ENCODE peak calls at places on chromosomes 1 and 21, in ten cellular contexts. One of them, this sample, is unnamed.

GRCh38 chr1:3022976-3023375 is 1.7 kb downstream of the ACTRT2 start:
- DNase-seq in fibroblast of mammary gland: no peak
- DNase-seq in HCT116: no peak
- DNase-seq in upper lobe of right lung: peak
- DNase-seq in epithelial cell of proximal tubule: no peak
- DNase-seq in thoracic aorta: no peak
- DNase-seq in right lobe of liver: no peak
- DNase-seq in pancreas: no peak
- DNase-seq in fibroblast of pulmonary artery: no peak
- DNase-seq in tibial nerve: no peak
- DNase-seq in this sample: no peak

GRCh38 chr1:71157151-71157550 is 76.3 kb upstream of the ZRANB2 start:
- DNase-seq in fibroblast of mammary gland: peak
- DNase-seq in epithelial cell of proximal tubule: no peak
- DNase-seq in pancreas: no peak
- DNase-seq in tibial nerve: no peak
- DNase-seq in right lobe of liver: no peak
- DNase-seq in thoracic aorta: no peak
- DNase-seq in upper lobe of right lung: no peak
- DNase-seq in HCT116: no peak
- DNase-seq in fibroblast of pulmonary artery: no peak
- DNase-seq in this sample: no peak

GRCh38 chr1:213375002-213375401 is 324.0 kb downstream of the RPS6KC1 start:
- DNase-seq in thoracic aorta: no peak
- DNase-seq in pancreas: no peak
- DNase-seq in fibroblast of mammary gland: no peak
- DNase-seq in upper lobe of right lung: no peak
- DNase-seq in HCT116: no peak
- DNase-seq in tibial nerve: no peak
- DNase-seq in right lobe of liver: no peak
- DNase-seq in epithelial cell of proximal tubule: no peak
- DNase-seq in fibroblast of pulmonary artery: no peak
- DNase-seq in this sample: no peak

GRCh38 chr21:46096596-46096981 is 1.3 kb upstream of the COL6A2 start:
- DNase-seq in tibial nerve: no peak
- DNase-seq in upper lobe of right lung: no peak
- DNase-seq in fibroblast of pulmonary artery: no peak
- DNase-seq in HCT116: no peak
- DNase-seq in fibroblast of mammary gland: no peak
- DNase-seq in thoracic aorta: no peak
- DNase-seq in epithelial cell of proximal tubule: no peak
- DNase-seq in right lobe of liver: no peak
- DNase-seq in pancreas: peak
- DNase-seq in this sample: no peak

GRCh38 chr1:20430355-20431290 is 55.4 kb downstream of the CAMK2N1 start:
- DNase-seq in tibial nerve: no peak
- DNase-seq in fibroblast of mammary gland: peak
- DNase-seq in epithelial cell of proximal tubule: no peak
- DNase-seq in thoracic aorta: no peak
- DNase-seq in upper lobe of right lung: no peak
- DNase-seq in fibroblast of pulmonary artery: peak
- DNase-seq in HCT116: no peak
- DNase-seq in pancreas: peak
- DNase-seq in right lobe of liver: no peak
- DNase-seq in this sample: no peak

GRCh38 chr1:9784508-9785133 is 39.1 kb downstream of the CLSTN1 start:
- DNase-seq in epithelial cell of proximal tubule: no peak
- DNase-seq in thoracic aorta: no peak
- DNase-seq in tibial nerve: no peak
- DNase-seq in HCT116: peak
- DNase-seq in fibroblast of pulmonary artery: peak
- DNase-seq in fibroblast of mammary gland: peak
- DNase-seq in upper lobe of right lung: no peak
- DNase-seq in pancreas: no peak
- DNase-seq in right lobe of liver: no peak
- DNase-seq in this sample: peak

GRCh38 chr1:30106125-30106524 is 617.3 kb downstream of the MATN1 start:
- DNase-seq in upper lobe of right lung: no peak
- DNase-seq in epithelial cell of proximal tubule: no peak
- DNase-seq in fibroblast of mammary gland: peak
- DNase-seq in thoracic aorta: no peak
- DNase-seq in HCT116: no peak
- DNase-seq in pancreas: peak
- DNase-seq in tibial nerve: no peak
- DNase-seq in right lobe of liver: no peak
- DNase-seq in fibroblast of pulmonary artery: peak
- DNase-seq in this sample: no peak

GRCh38 chr1:213103377-213104306 is 52.6 kb downstream of the RPS6KC1 start:
- DNase-seq in fibroblast of pulmonary artery: no peak
- DNase-seq in upper lobe of right lung: no peak
- DNase-seq in tibial nerve: no peak
- DNase-seq in HCT116: no peak
- DNase-seq in right lobe of liver: no peak
- DNase-seq in fibroblast of mammary gland: no peak
- DNase-seq in thoracic aorta: no peak
- DNase-seq in pancreas: no peak
- DNase-seq in epithelial cell of proximal tubule: no peak
- DNase-seq in this sample: no peak

GRCh38 chr1:81517987-81518386 is 282.7 kb upstream of the ADGRL2 start:
- DNase-seq in epithelial cell of proximal tubule: no peak
- DNase-seq in pancreas: no peak
- DNase-seq in tibial nerve: no peak
- DNase-seq in HCT116: no peak
- DNase-seq in fibroblast of mammary gland: no peak
- DNase-seq in thoracic aorta: no peak
- DNase-seq in fibroblast of pulmonary artery: no peak
- DNase-seq in upper lobe of right lung: no peak
- DNase-seq in right lobe of liver: no peak
- DNase-seq in this sample: peak

GRCh38 chr1:94527447-94528031 is 14.0 kb downstream of the F3 start:
- DNase-seq in tibial nerve: no peak
- DNase-seq in HCT116: peak
- DNase-seq in right lobe of liver: no peak
- DNase-seq in pancreas: no peak
- DNase-seq in upper lobe of right lung: no peak
- DNase-seq in fibroblast of pulmonary artery: no peak
- DNase-seq in epithelial cell of proximal tubule: peak
- DNase-seq in thoracic aorta: no peak
- DNase-seq in fibroblast of mammary gland: peak
- DNase-seq in this sample: no peak

GRCh38 chr1:234659538-234659937 is 49.6 kb upstream of the IRF2BP2 start:
- DNase-seq in tibial nerve: no peak
- DNase-seq in fibroblast of pulmonary artery: peak
- DNase-seq in right lobe of liver: no peak
- DNase-seq in HCT116: peak
- DNase-seq in upper lobe of right lung: no peak
- DNase-seq in fibroblast of mammary gland: peak
- DNase-seq in thoracic aorta: no peak
- DNase-seq in pancreas: no peak
- DNase-seq in epithelial cell of proximal tubule: no peak
- DNase-seq in this sample: no peak

GRCh38 chr1:185920602-185921001 is 186.4 kb downstream of the HMCN1 start:
- DNase-seq in thoracic aorta: no peak
- DNase-seq in fibroblast of mammary gland: no peak
- DNase-seq in HCT116: no peak
- DNase-seq in right lobe of liver: no peak
- DNase-seq in pancreas: no peak
- DNase-seq in upper lobe of right lung: no peak
- DNase-seq in epithelial cell of proximal tubule: no peak
- DNase-seq in fibroblast of pulmonary artery: no peak
- DNase-seq in tibial nerve: no peak
- DNase-seq in this sample: no peak

GRCh38 chr1:198437352-198437751 is 103.1 kb downstream of the ATP6V1G3 start:
- DNase-seq in tibial nerve: no peak
- DNase-seq in right lobe of liver: no peak
- DNase-seq in epithelial cell of proximal tubule: no peak
- DNase-seq in thoracic aorta: no peak
- DNase-seq in pancreas: no peak
- DNase-seq in HCT116: no peak
- DNase-seq in upper lobe of right lung: no peak
- DNase-seq in fibroblast of mammary gland: peak
- DNase-seq in fibroblast of pulmonary artery: peak
- DNase-seq in this sample: no peak

GRCh38 chr1:224292419-224292818 is 37.6 kb downstream of the NVL start:
- DNase-seq in thoracic aorta: no peak
- DNase-seq in upper lobe of right lung: no peak
- DNase-seq in fibroblast of pulmonary artery: no peak
- DNase-seq in fibroblast of mammary gland: peak
- DNase-seq in pancreas: no peak
- DNase-seq in tibial nerve: no peak
- DNase-seq in HCT116: no peak
- DNase-seq in right lobe of liver: no peak
- DNase-seq in epithelial cell of proximal tubule: no peak
- DNase-seq in this sample: peak

GRCh38 chr1:47881505-47882442 is 115.4 kb downstream of the TRABD2B start:
- DNase-seq in pancreas: no peak
- DNase-seq in fibroblast of pulmonary artery: no peak
- DNase-seq in epithelial cell of proximal tubule: no peak
- DNase-seq in thoracic aorta: no peak
- DNase-seq in right lobe of liver: no peak
- DNase-seq in HCT116: no peak
- DNase-seq in tibial nerve: no peak
- DNase-seq in fibroblast of mammary gland: peak
- DNase-seq in upper lobe of right lung: no peak
- DNase-seq in this sample: no peak

DNA sequence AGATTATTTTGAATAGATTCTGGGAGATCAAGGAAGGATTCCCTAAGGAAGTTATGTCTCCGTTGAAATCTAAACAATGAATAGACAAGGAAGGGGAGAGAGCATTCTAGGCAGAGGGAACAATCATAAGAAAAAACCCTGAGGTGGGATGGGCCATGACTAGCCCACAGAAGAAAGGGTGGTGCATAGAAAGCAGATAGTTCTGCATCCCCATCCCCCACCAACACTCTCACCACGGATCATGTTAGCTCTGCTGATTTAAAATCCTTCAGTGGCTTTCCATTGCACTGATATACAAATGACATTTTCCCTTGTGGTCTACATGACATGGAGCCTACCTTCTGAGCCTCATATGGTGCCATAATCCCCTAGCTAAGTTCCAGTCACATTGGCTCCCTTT is 15.3 kb downstream of the SCMH1 start:
- DNase-seq in upper lobe of right lung: no peak
- DNase-seq in epithelial cell of proximal tubule: no peak
- DNase-seq in fibroblast of mammary gland: no peak
- DNase-seq in pancreas: no peak
- DNase-seq in tibial nerve: no peak
- DNase-seq in right lobe of liver: no peak
- DNase-seq in thoracic aorta: no peak
- DNase-seq in HCT116: no peak
- DNase-seq in fibroblast of pulmonary artery: no peak
- DNase-seq in this sample: no peak
- H3K4me3 ChIP-seq in upper lobe of right lung: no peak
- H3K4me3 ChIP-seq in epithelial cell of proximal tubule: no peak
- H3K4me3 ChIP-seq in fibroblast of mammary gland: no peak
- H3K4me3 ChIP-seq in pancreas: no peak
- H3K4me3 ChIP-seq in tibial nerve: no peak
- H3K4me3 ChIP-seq in right lobe of liver: no peak
- H3K4me3 ChIP-seq in thoracic aorta: no peak
- H3K4me3 ChIP-seq in HCT116: no peak
- H3K4me3 ChIP-seq in fibroblast of pulmonary artery: no peak
- H3K4me3 ChIP-seq in this sample: no peak

DNA sequence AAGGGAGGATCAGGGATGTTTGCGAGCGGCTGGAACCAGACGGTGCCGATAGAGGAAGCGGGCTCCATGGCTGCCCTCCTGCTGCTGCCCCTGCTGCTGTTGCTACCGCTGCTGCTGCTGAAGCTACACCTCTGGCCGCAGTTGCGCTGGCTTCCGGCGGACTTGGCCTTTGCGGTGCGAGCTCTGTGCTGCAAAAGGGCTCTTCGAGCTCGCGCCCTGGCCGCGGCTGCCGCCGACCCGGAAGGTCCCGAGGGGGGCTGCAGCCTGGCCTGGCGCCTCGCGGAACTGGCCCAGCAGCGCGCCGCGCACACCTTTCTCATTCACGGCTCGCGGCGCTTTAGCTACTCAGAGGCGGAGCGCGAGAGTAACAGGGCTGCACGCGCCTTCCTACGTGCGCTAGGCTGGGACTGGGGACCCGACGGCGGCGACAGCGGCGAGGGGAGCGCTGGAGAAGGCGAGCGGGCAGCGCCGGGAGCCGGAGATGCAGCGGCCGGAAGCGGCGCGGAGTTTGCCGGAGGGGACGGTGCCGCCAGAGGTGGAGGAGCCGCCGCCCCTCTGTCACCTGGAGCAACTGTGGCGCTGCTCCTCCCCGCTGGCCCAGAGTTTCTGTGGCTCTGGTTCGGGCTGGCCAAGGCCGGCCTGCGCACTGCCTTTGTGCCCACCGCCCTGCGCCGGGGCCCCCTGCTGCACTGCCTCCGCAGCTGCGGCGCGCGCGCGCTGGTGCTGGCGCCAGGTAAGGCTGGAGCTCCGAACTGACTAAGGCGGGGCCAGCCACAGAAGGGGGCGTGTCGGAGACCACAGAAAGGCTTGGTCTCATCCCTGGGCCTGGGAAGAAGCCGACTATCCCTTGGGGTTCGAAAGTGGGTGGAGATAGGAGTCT is 465 bp downstream of the SLC27A3 start:
- DNase-seq in thoracic aorta: no peak
- DNase-seq in upper lobe of right lung: peak
- DNase-seq in fibroblast of pulmonary artery: peak
- DNase-seq in epithelial cell of proximal tubule: no peak
- DNase-seq in right lobe of liver: peak
- DNase-seq in tibial nerve: peak
- DNase-seq in pancreas: peak
- DNase-seq in HCT116: peak
- DNase-seq in fibroblast of mammary gland: peak
- DNase-seq in this sample: no peak
- TF ChIP-seq CTCF in thoracic aorta: no peak
- TF ChIP-seq CTCF in upper lobe of right lung: no peak
- TF ChIP-seq CTCF in fibroblast of pulmonary artery: no peak
- TF ChIP-seq CTCF in epithelial cell of proximal tubule: no peak
- TF ChIP-seq CTCF in right lobe of liver: peak
- TF ChIP-seq CTCF in tibial nerve: no peak
- TF ChIP-seq CTCF in pancreas: no peak
- TF ChIP-seq CTCF in HCT116: no peak
- TF ChIP-seq CTCF in fibroblast of mammary gland: no peak
- TF ChIP-seq CTCF in this sample: no peak

GRCh38 chr1:229557214-229557850 is 1.2 kb downstream of the ABCB10 start:
- DNase-seq in pancreas: no peak
- DNase-seq in fibroblast of mammary gland: peak
- DNase-seq in upper lobe of right lung: no peak
- DNase-seq in tibial nerve: no peak
- DNase-seq in epithelial cell of proximal tubule: no peak
- DNase-seq in right lobe of liver: no peak
- DNase-seq in HCT116: no peak
- DNase-seq in fibroblast of pulmonary artery: peak
- DNase-seq in thoracic aorta: no peak
- DNase-seq in this sample: no peak
- H3K4me3 ChIP-seq in pancreas: peak
- H3K4me3 ChIP-seq in fibroblast of mammary gland: peak
- H3K4me3 ChIP-seq in upper lobe of right lung: peak
- H3K4me3 ChIP-seq in tibial nerve: peak
- H3K4me3 ChIP-seq in epithelial cell of proximal tubule: peak
- H3K4me3 ChIP-seq in right lobe of liver: peak
- H3K4me3 ChIP-seq in HCT116: peak
- H3K4me3 ChIP-seq in fibroblast of pulmonary artery: peak
- H3K4me3 ChIP-seq in thoracic aorta: peak
- H3K4me3 ChIP-seq in this sample: peak

DNA sequence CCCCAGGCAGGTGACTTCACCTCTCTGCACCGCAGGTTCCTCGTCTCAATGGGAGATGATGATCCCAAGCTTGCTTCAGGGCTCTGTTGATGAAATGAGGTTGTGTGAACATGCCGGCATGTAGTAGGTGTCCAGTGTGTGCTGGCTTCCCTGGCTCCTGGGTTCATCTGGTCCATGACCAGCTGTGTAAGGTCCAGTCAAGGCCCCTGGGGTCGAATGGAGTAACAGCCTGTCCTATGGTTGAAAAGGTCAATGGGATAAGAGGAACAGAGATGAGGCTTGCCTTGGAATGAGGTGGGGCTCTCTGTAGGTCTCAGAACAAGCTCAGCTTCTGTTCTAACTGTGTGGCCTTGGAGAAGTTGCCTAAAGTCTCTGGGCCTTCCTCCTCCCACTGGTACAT is 26.5 kb downstream of the RPS6KA1 start:
- DNase-seq in epithelial cell of proximal tubule: no peak
- DNase-seq in thoracic aorta: no peak
- DNase-seq in upper lobe of right lung: no peak
- DNase-seq in fibroblast of mammary gland: no peak
- DNase-seq in right lobe of liver: no peak
- DNase-seq in HCT116: no peak
- DNase-seq in tibial nerve: no peak
- DNase-seq in pancreas: no peak
- DNase-seq in fibroblast of pulmonary artery: no peak
- DNase-seq in this sample: no peak
- TF ChIP-seq CTCF in epithelial cell of proximal tubule: no peak
- TF ChIP-seq CTCF in thoracic aorta: no peak
- TF ChIP-seq CTCF in upper lobe of right lung: no peak
- TF ChIP-seq CTCF in fibroblast of mammary gland: no peak
- TF ChIP-seq CTCF in right lobe of liver: no peak
- TF ChIP-seq CTCF in HCT116: no peak
- TF ChIP-seq CTCF in tibial nerve: no peak
- TF ChIP-seq CTCF in pancreas: no peak
- TF ChIP-seq CTCF in fibroblast of pulmonary artery: no peak
- TF ChIP-seq CTCF in this sample: no peak

This sample was measured in LNCaP clone FGC.